ENCODE peak calls at places on chromosomes 3 and 15, in four cellular contexts. One of them, this sample, is unnamed.

GRCh38 chr3:9398715-9399708 is 1.6 kb downstream of the SETD5 start:
- DNase-seq in C1 segment of cervical spinal cord: no peak
- DNase-seq in tibial artery: no peak
- DNase-seq in NCI-H1417 treated with DMSO at 0.1 percent for 48 hours: no peak
- DNase-seq in this sample: no peak

GRCh38 chr3:23404241-23404640 is 201.1 kb downstream of the UBE2E2 start:
- DNase-seq in C1 segment of cervical spinal cord: no peak
- DNase-seq in tibial artery: no peak
- DNase-seq in NCI-H1417 treated with DMSO at 0.1 percent for 48 hours: no peak
- DNase-seq in this sample: no peak

GRCh38 chr3:177554900-177555759 is 357.8 kb upstream of the TBL1XR1 start:
- DNase-seq in C1 segment of cervical spinal cord: no peak
- DNase-seq in tibial artery: no peak
- DNase-seq in NCI-H1417 treated with DMSO at 0.1 percent for 48 hours: peak
- DNase-seq in this sample: no peak

GRCh38 chr3:13281657-13282527 is 138.2 kb downstream of the NUP210 start:
- DNase-seq in C1 segment of cervical spinal cord: no peak
- DNase-seq in tibial artery: peak
- DNase-seq in NCI-H1417 treated with DMSO at 0.1 percent for 48 hours: no peak
- DNase-seq in this sample: no peak

GRCh38 chr3:179108091-179108490 is 36.5 kb upstream of the ZMAT3 start:
- DNase-seq in C1 segment of cervical spinal cord: no peak
- DNase-seq in tibial artery: no peak
- DNase-seq in NCI-H1417 treated with DMSO at 0.1 percent for 48 hours: no peak
- DNase-seq in this sample: no peak

GRCh38 chr15:100114526-100114925 is 227.2 kb downstream of the ADAMTS17 start:
- DNase-seq in C1 segment of cervical spinal cord: no peak
- DNase-seq in tibial artery: no peak
- DNase-seq in NCI-H1417 treated with DMSO at 0.1 percent for 48 hours: no peak
- DNase-seq in this sample: no peak

GRCh38 chr3:49794431-49794830 is 5.2 kb downstream of the CDHR4 start:
- DNase-seq in C1 segment of cervical spinal cord: no peak
- DNase-seq in tibial artery: peak
- DNase-seq in NCI-H1417 treated with DMSO at 0.1 percent for 48 hours: no peak
- DNase-seq in this sample: no peak

GRCh38 chr3:178583963-178584575 is 47.8 kb downstream of the KCNMB2 start:
- DNase-seq in C1 segment of cervical spinal cord: no peak
- DNase-seq in tibial artery: no peak
- DNase-seq in NCI-H1417 treated with DMSO at 0.1 percent for 48 hours: no peak
- DNase-seq in this sample: peak

GRCh38 chr15:63135804-63136203 is 14.1 kb downstream of the LACTB start:
- DNase-seq in C1 segment of cervical spinal cord: no peak
- DNase-seq in tibial artery: no peak
- DNase-seq in NCI-H1417 treated with DMSO at 0.1 percent for 48 hours: no peak
- DNase-seq in this sample: no peak

GRCh38 chr15:71374607-71375352 is 259.5 kb downstream of the THSD4 start:
- DNase-seq in C1 segment of cervical spinal cord: no peak
- DNase-seq in tibial artery: no peak
- DNase-seq in NCI-H1417 treated with DMSO at 0.1 percent for 48 hours: no peak
- DNase-seq in this sample: no peak

GRCh38 chr3:146780251-146780650 is 175.1 kb upstream of the PLSCR5 start:
- DNase-seq in C1 segment of cervical spinal cord: no peak
- DNase-seq in tibial artery: no peak
- DNase-seq in NCI-H1417 treated with DMSO at 0.1 percent for 48 hours: no peak
- DNase-seq in this sample: no peak

GRCh38 chr3:11146771-11147363 is 7.4 kb upstream of the HRH1 start:
- DNase-seq in C1 segment of cervical spinal cord: no peak
- DNase-seq in tibial artery: no peak
- DNase-seq in NCI-H1417 treated with DMSO at 0.1 percent for 48 hours: no peak
- DNase-seq in this sample: no peak

GRCh38 chr3:99866167-99866810 is 48.6 kb downstream of the CMSS1 start:
- DNase-seq in C1 segment of cervical spinal cord: no peak
- DNase-seq in tibial artery: no peak
- DNase-seq in NCI-H1417 treated with DMSO at 0.1 percent for 48 hours: no peak
- DNase-seq in this sample: no peak

GRCh38 chr3:25037049-25037547 is 391.0 kb upstream of the RARB start:
- DNase-seq in C1 segment of cervical spinal cord: no peak
- DNase-seq in tibial artery: no peak
- DNase-seq in NCI-H1417 treated with DMSO at 0.1 percent for 48 hours: no peak
- DNase-seq in this sample: no peak

GRCh38 chr3:114362815-114363214 is 69.0 kb downstream of the TIGIT start:
- DNase-seq in C1 segment of cervical spinal cord: no peak
- DNase-seq in tibial artery: no peak
- DNase-seq in NCI-H1417 treated with DMSO at 0.1 percent for 48 hours: no peak
- DNase-seq in this sample: no peak

GRCh38 chr15:68503791-68504720 is 72.1 kb upstream of the ITGA11 start:
- DNase-seq in C1 segment of cervical spinal cord: no peak
- DNase-seq in tibial artery: peak
- DNase-seq in NCI-H1417 treated with DMSO at 0.1 percent for 48 hours: no peak
- DNase-seq in this sample: no peak

GRCh38 chr3:1726741-1727140 is 371.9 kb upstream of the CNTN4 start:
- DNase-seq in C1 segment of cervical spinal cord: no peak
- DNase-seq in tibial artery: no peak
- DNase-seq in NCI-H1417 treated with DMSO at 0.1 percent for 48 hours: no peak
- DNase-seq in this sample: no peak